ENCODE peak calls at places on chromosomes 13 and 19, in seven cellular contexts. W is neural progenitor cell; A is DMS53; Q is CD4-positive, CD25-positive, alpha-beta regulatory T cell; S is C1 segment of cervical spinal cord; F is hypothalamus; H is astrocyte. D is an unnamed sample.

GRCh38 chr13:21212138-21212775 is 35.8 kb downstream of the MRPL57 start:
- DNase-seq in F (no peak), S (no peak), H (no peak), A (no peak), W (no peak), Q (no peak), D (no peak)

GRCh38 chr19:40603071-40603718 is 2.0 kb downstream of the LTBP4 start:
- DNase-seq in F (no peak), A (peak; percentile 92), S (no peak), W (peak; percentile 85), H (peak; percentile 57), Q (peak; percentile 35), D (no peak)

GRCh38 chr13:94967183-94968039 is 255.1 kb upstream of the SOX21 start:
- DNase-seq in F (peak; percentile 68), S (peak; percentile 69), A (peak; percentile 27), W (peak; percentile 85), Q (peak; percentile 2), H (no peak), D (peak; percentile 6)

GRCh38 chr19:12331211-12331941 is 2.1 kb downstream of the ZNF563 start:
- DNase-seq in A (no peak), W (peak; percentile 13), F (no peak), Q (peak; percentile 44), S (no peak), H (no peak), D (peak; percentile 54)

GRCh38 chr13:98513837-98514236 is 63.1 kb downstream of the STK24 start:
- DNase-seq in F (no peak), H (no peak), Q (no peak), A (no peak), S (no peak), W (no peak), D (no peak)

GRCh38 chr13:74087304-74087703 is 46.9 kb downstream of the KLF12 start:
- DNase-seq in A (no peak), W (no peak), Q (no peak), F (no peak), S (no peak), H (no peak), D (no peak)

GRCh38 chr13:47159853-47160550 is 263.1 kb upstream of the HTR2A start:
- DNase-seq in S (no peak), F (no peak), H (no peak), Q (no peak), A (no peak), W (no peak), D (no peak)

GRCh38 chr13:41159174-41159573 is 26.6 kb upstream of the KBTBD6 start:
- DNase-seq in Q (peak; percentile 21), H (no peak), W (no peak), A (no peak), F (no peak), S (no peak), D (no peak)

GRCh38 chr19:3819989-3820388 is 33.8 kb upstream of the MATK start:
- DNase-seq in Q (no peak), S (no peak), H (no peak), A (peak; percentile 31), F (no peak), W (no peak), D (no peak)

GRCh38 chr13:110617326-110618072 is 2.2 kb downstream of the NAXD start:
- DNase-seq in S (no peak), F (no peak), H (peak; percentile 77), W (no peak), A (peak; percentile 11), Q (no peak), D (no peak)

GRCh38 chr13:32587774-32588165 is 1.5 kb downstream of the PDS5B start:
- DNase-seq in W (no peak), A (peak; percentile 27), F (no peak), H (peak; percentile 27), S (no peak), Q (no peak), D (no peak)

GRCh38 chr19:13574933-13575332 is 68.7 kb upstream of the CACNA1A start:
- DNase-seq in H (no peak), F (no peak), A (no peak), S (no peak), W (peak; percentile 61), Q (no peak), D (no peak)

GRCh38 chr19:39563408-39563807 is 23.4 kb upstream of the EID2 start:
- DNase-seq in S (no peak), F (no peak), Q (no peak), A (peak; percentile 94), H (peak; percentile 55), W (no peak), D (no peak)

GRCh38 chr13:32164622-32165268 is 133.2 kb downstream of the FRY start:
- DNase-seq in A (peak; percentile 95), W (peak; percentile 81), S (peak; percentile 10), H (peak; percentile 48), F (no peak), Q (peak; percentile 61), D (peak; percentile 14)

GRCh38 chr19:14107581-14108461 is 9.7 kb downstream of the PRKACA start:
- DNase-seq in A (peak; percentile 20), F (no peak), W (no peak), H (peak; percentile 46), Q (no peak), S (no peak), D (no peak)

GRCh38 chr13:113588394-113589111 is 4.0 kb downstream of the TFDP1 start:
- DNase-seq in Q (no peak), S (no peak), W (no peak), F (no peak), H (no peak), A (no peak), D (no peak)

GRCh38 chr13:73521291-73521626 is 462.5 kb downstream of the KLF5 start:
- DNase-seq in W (no peak), H (no peak), Q (peak; percentile 59), A (peak; percentile 0), S (no peak), F (no peak), D (no peak)

GRCh38 chr19:55041627-55042343 is 3.7 kb upstream of the GP6 start:
- DNase-seq in W (no peak), H (no peak), S (no peak), Q (peak; percentile 80), F (no peak), A (no peak), D (peak; percentile 26)

D was measured in activated T-cell treated with anti-CD3 and anti-CD28 coated beads for 24 hours.